ENCODE peak calls at places on chromosomes 12 and 14, in seven cellular contexts. One of them, this sample, is unnamed. For H3K4me1 and H3K36me3, the result is how much of the 10 kb centered on the place peaks cover.

GRCh38 chr14:59271734-59272133 is 83.3 kb downstream of the DAAM1 start:
- DNase-seq in uterus: no peak
- DNase-seq in heart left ventricle: no peak
- DNase-seq in gastrocnemius medialis: no peak
- DNase-seq in sigmoid colon: no peak
- DNase-seq in esophagus squamous epithelium: no peak
- DNase-seq in naive thymus-derived CD4-positive, alpha-beta T cell: no peak
- DNase-seq in this sample: no peak

GRCh38 chr14:52063107-52063506 is 5.8 kb downstream of the NID2 start:
- DNase-seq in uterus: peak
- DNase-seq in gastrocnemius medialis: no peak
- DNase-seq in sigmoid colon: no peak
- DNase-seq in naive thymus-derived CD4-positive, alpha-beta T cell: no peak
- DNase-seq in esophagus squamous epithelium: no peak
- DNase-seq in heart left ventricle: peak
- DNase-seq in this sample: no peak

GRCh38 chr14:71491925-71492324 is 440.3 kb upstream of the RGS6 start:
- DNase-seq in uterus: no peak
- DNase-seq in naive thymus-derived CD4-positive, alpha-beta T cell: no peak
- DNase-seq in sigmoid colon: no peak
- DNase-seq in esophagus squamous epithelium: no peak
- DNase-seq in gastrocnemius medialis: no peak
- DNase-seq in heart left ventricle: no peak
- DNase-seq in this sample: no peak

GRCh38 chr14:68504861-68505260 is 288.0 kb downstream of the ZFP36L1 start:
- DNase-seq in heart left ventricle: no peak
- DNase-seq in esophagus squamous epithelium: no peak
- DNase-seq in gastrocnemius medialis: no peak
- DNase-seq in naive thymus-derived CD4-positive, alpha-beta T cell: no peak
- DNase-seq in sigmoid colon: no peak
- DNase-seq in uterus: no peak
- DNase-seq in this sample: no peak

GRCh38 chr12:94638521-94638920 is 11.8 kb downstream of the TMCC3 start:
- DNase-seq in naive thymus-derived CD4-positive, alpha-beta T cell: no peak
- DNase-seq in sigmoid colon: no peak
- DNase-seq in gastrocnemius medialis: no peak
- DNase-seq in uterus: no peak
- DNase-seq in esophagus squamous epithelium: no peak
- DNase-seq in heart left ventricle: no peak
- DNase-seq in this sample: no peak

GRCh38 chr12:26195641-26196423 is 459 bp downstream of the SSPN start:
- DNase-seq in sigmoid colon: peak
- DNase-seq in esophagus squamous epithelium: no peak
- DNase-seq in gastrocnemius medialis: peak
- DNase-seq in heart left ventricle: peak
- DNase-seq in naive thymus-derived CD4-positive, alpha-beta T cell: no peak
- DNase-seq in uterus: peak
- DNase-seq in this sample: no peak

GRCh38 chr12:77940566-77940965 is 109.9 kb downstream of the NAV3 start:
- DNase-seq in sigmoid colon: no peak
- DNase-seq in heart left ventricle: no peak
- DNase-seq in gastrocnemius medialis: no peak
- DNase-seq in esophagus squamous epithelium: no peak
- DNase-seq in uterus: no peak
- DNase-seq in naive thymus-derived CD4-positive, alpha-beta T cell: no peak
- DNase-seq in this sample: no peak

GRCh38 chr14:24057271-24057670 is 5.5 kb downstream of the CARMIL3 start:
- DNase-seq in gastrocnemius medialis: no peak
- DNase-seq in esophagus squamous epithelium: no peak
- DNase-seq in sigmoid colon: peak
- DNase-seq in naive thymus-derived CD4-positive, alpha-beta T cell: no peak
- DNase-seq in uterus: no peak
- DNase-seq in heart left ventricle: no peak
- DNase-seq in this sample: no peak

GRCh38 chr14:91649930-91650329 is 82.0 kb downstream of the CATSPERB start:
- DNase-seq in esophagus squamous epithelium: no peak
- DNase-seq in sigmoid colon: no peak
- DNase-seq in uterus: peak
- DNase-seq in gastrocnemius medialis: no peak
- DNase-seq in heart left ventricle: peak
- DNase-seq in naive thymus-derived CD4-positive, alpha-beta T cell: peak
- DNase-seq in this sample: peak

GRCh38 chr14:34018564-34019244 is 67.8 kb upstream of the EGLN3 start:
- DNase-seq in esophagus squamous epithelium: no peak
- DNase-seq in gastrocnemius medialis: peak
- DNase-seq in heart left ventricle: peak
- DNase-seq in sigmoid colon: peak
- DNase-seq in naive thymus-derived CD4-positive, alpha-beta T cell: peak
- DNase-seq in uterus: peak
- DNase-seq in this sample: no peak

GRCh38 chr14:32512813-32513212 is 183.7 kb downstream of the AKAP6 start:
- DNase-seq in esophagus squamous epithelium: no peak
- DNase-seq in uterus: no peak
- DNase-seq in heart left ventricle: no peak
- DNase-seq in naive thymus-derived CD4-positive, alpha-beta T cell: no peak
- DNase-seq in sigmoid colon: no peak
- DNase-seq in gastrocnemius medialis: no peak
- DNase-seq in this sample: no peak

GRCh38 chr14:32514236-32514635 is 185.1 kb downstream of the AKAP6 start:
- DNase-seq in uterus: no peak
- DNase-seq in gastrocnemius medialis: no peak
- DNase-seq in esophagus squamous epithelium: no peak
- DNase-seq in sigmoid colon: no peak
- DNase-seq in heart left ventricle: no peak
- DNase-seq in naive thymus-derived CD4-positive, alpha-beta T cell: no peak
- DNase-seq in this sample: no peak

GRCh38 chr14:32513571-32514009 is 184.5 kb downstream of the AKAP6 start:
- DNase-seq in uterus: no peak
- DNase-seq in heart left ventricle: no peak
- DNase-seq in esophagus squamous epithelium: no peak
- DNase-seq in sigmoid colon: no peak
- DNase-seq in gastrocnemius medialis: no peak
- DNase-seq in naive thymus-derived CD4-positive, alpha-beta T cell: no peak
- DNase-seq in this sample: no peak

GRCh38 chr14:32510815-32511214 is 181.7 kb downstream of the AKAP6 start:
- DNase-seq in naive thymus-derived CD4-positive, alpha-beta T cell: no peak
- DNase-seq in uterus: no peak
- DNase-seq in heart left ventricle: no peak
- DNase-seq in esophagus squamous epithelium: no peak
- DNase-seq in sigmoid colon: no peak
- DNase-seq in gastrocnemius medialis: no peak
- DNase-seq in this sample: no peak

GRCh38 chr14:32512348-32512747 is 183.2 kb downstream of the AKAP6 start:
- DNase-seq in gastrocnemius medialis: no peak
- DNase-seq in heart left ventricle: no peak
- DNase-seq in esophagus squamous epithelium: no peak
- DNase-seq in naive thymus-derived CD4-positive, alpha-beta T cell: no peak
- DNase-seq in uterus: no peak
- DNase-seq in sigmoid colon: no peak
- DNase-seq in this sample: no peak
- H3K4me1 ChIP-seq in gastrocnemius medialis: half or more
- H3K4me1 ChIP-seq in heart left ventricle: under half
- H3K4me1 ChIP-seq in esophagus squamous epithelium: under half
- H3K4me1 ChIP-seq in naive thymus-derived CD4-positive, alpha-beta T cell: under half
- H3K4me1 ChIP-seq in uterus: under half
- H3K4me1 ChIP-seq in sigmoid colon: half or more
- H3K4me1 ChIP-seq in this sample: under half

DNA sequence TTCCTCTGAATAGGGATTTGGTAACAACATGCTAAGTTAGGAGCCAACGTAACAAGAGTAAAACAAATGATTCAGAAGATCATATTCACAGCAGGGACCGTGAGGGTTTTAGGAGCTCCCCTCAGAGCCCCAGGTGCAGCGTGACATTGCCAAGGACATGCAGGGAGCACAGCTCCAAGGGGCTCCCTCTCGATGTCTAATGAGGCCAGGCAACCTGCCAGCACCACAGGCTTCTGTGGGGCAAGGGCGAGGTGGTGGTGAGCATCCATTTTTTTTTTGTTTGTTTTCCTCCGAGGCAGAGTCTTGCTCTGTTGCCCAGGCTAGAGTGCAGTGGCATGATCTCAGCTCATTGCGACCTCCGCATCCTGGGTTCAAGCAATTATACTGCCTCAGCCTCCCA is 95.1 kb upstream of the PTPRB start:
- DNase-seq in esophagus squamous epithelium: no peak
- DNase-seq in heart left ventricle: no peak
- DNase-seq in gastrocnemius medialis: no peak
- DNase-seq in sigmoid colon: no peak
- DNase-seq in naive thymus-derived CD4-positive, alpha-beta T cell: no peak
- DNase-seq in uterus: no peak
- DNase-seq in this sample: no peak
- H3K36me3 ChIP-seq in esophagus squamous epithelium: under half
- H3K36me3 ChIP-seq in heart left ventricle: under half
- H3K36me3 ChIP-seq in gastrocnemius medialis: under half
- H3K36me3 ChIP-seq in sigmoid colon: under half
- H3K36me3 ChIP-seq in naive thymus-derived CD4-positive, alpha-beta T cell: under half
- H3K36me3 ChIP-seq in uterus: under half
- H3K36me3 ChIP-seq in this sample: under half

DNA sequence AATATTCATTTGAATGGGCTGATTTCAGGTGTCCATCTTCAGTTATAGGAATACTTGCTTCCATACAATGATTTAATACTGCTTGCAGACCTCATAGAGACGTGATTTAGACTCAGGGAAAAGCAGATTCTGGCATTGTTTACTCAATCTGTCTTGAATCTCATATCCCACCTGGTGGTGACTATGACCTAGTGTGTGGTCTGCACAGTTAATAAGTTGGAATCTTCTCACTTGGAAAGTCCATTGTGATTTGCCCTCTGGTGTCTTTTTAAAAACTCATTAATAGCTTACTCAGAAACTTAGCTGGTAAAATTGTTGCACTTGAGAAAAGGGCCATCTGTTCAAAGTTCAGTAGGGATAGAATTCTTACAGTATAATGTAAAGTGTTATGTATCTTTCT is 106.0 kb downstream of the PELI2 start:
- DNase-seq in uterus: no peak
- DNase-seq in sigmoid colon: no peak
- DNase-seq in heart left ventricle: no peak
- DNase-seq in esophagus squamous epithelium: no peak
- DNase-seq in naive thymus-derived CD4-positive, alpha-beta T cell: no peak
- DNase-seq in gastrocnemius medialis: no peak
- DNase-seq in this sample: no peak
- H3K4me1 ChIP-seq in uterus: under half
- H3K4me1 ChIP-seq in sigmoid colon: under half
- H3K4me1 ChIP-seq in heart left ventricle: under half
- H3K4me1 ChIP-seq in esophagus squamous epithelium: under half
- H3K4me1 ChIP-seq in naive thymus-derived CD4-positive, alpha-beta T cell: under half
- H3K4me1 ChIP-seq in gastrocnemius medialis: under half
- H3K4me1 ChIP-seq in this sample: under half

GRCh38 chr14:72975776-72976175 is 49.5 kb downstream of the DCAF4 start:
- DNase-seq in uterus: no peak
- DNase-seq in sigmoid colon: no peak
- DNase-seq in heart left ventricle: no peak
- DNase-seq in gastrocnemius medialis: no peak
- DNase-seq in esophagus squamous epithelium: no peak
- DNase-seq in naive thymus-derived CD4-positive, alpha-beta T cell: no peak
- DNase-seq in this sample: no peak
- H3K36me3 ChIP-seq in uterus: under half
- H3K36me3 ChIP-seq in sigmoid colon: under half
- H3K36me3 ChIP-seq in heart left ventricle: under half
- H3K36me3 ChIP-seq in gastrocnemius medialis: half or more
- H3K36me3 ChIP-seq in esophagus squamous epithelium: half or more
- H3K36me3 ChIP-seq in naive thymus-derived CD4-positive, alpha-beta T cell: under half
- H3K36me3 ChIP-seq in this sample: under half